ENCODE peak calls at places on chromosomes 2 and 18, in ten cellular contexts. One of them, this sample, is unnamed.

GRCh38 chr18:62788891-62789290 is 73.5 kb downstream of the PHLPP1 start:
- DNase-seq in A549: no peak
- DNase-seq in sigmoid colon: no peak
- DNase-seq in gastrocnemius medialis: no peak
- DNase-seq in IMR-90: no peak
- DNase-seq in NB4: no peak
- DNase-seq in HepG2: no peak
- DNase-seq in HCT116: no peak
- DNase-seq in uterus: no peak
- DNase-seq in body of pancreas: no peak
- DNase-seq in this sample: no peak

GRCh38 chr2:24350826-24351626 is 9.3 kb downstream of the ITSN2 start:
- DNase-seq in A549: no peak
- DNase-seq in sigmoid colon: no peak
- DNase-seq in gastrocnemius medialis: no peak
- DNase-seq in IMR-90: no peak
- DNase-seq in NB4: no peak
- DNase-seq in HepG2: no peak
- DNase-seq in HCT116: no peak
- DNase-seq in uterus: no peak
- DNase-seq in body of pancreas: no peak
- DNase-seq in this sample: no peak

GRCh38 chr2:204187513-204188088 is 251.0 kb downstream of the ICOS start:
- DNase-seq in A549: no peak
- DNase-seq in sigmoid colon: no peak
- DNase-seq in gastrocnemius medialis: no peak
- DNase-seq in IMR-90: no peak
- DNase-seq in NB4: no peak
- DNase-seq in HepG2: peak
- DNase-seq in HCT116: no peak
- DNase-seq in uterus: no peak
- DNase-seq in body of pancreas: peak
- DNase-seq in this sample: no peak

GRCh38 chr18:44507729-44508325 is 172.9 kb upstream of the SETBP1 start:
- DNase-seq in A549: no peak
- DNase-seq in sigmoid colon: no peak
- DNase-seq in gastrocnemius medialis: peak
- DNase-seq in IMR-90: no peak
- DNase-seq in NB4: peak
- DNase-seq in HepG2: no peak
- DNase-seq in HCT116: no peak
- DNase-seq in uterus: no peak
- DNase-seq in body of pancreas: no peak
- DNase-seq in this sample: peak

GRCh38 chr2:207831569-207832248 is 62.0 kb upstream of the FZD5 start:
- DNase-seq in A549: no peak
- DNase-seq in sigmoid colon: no peak
- DNase-seq in gastrocnemius medialis: no peak
- DNase-seq in IMR-90: no peak
- DNase-seq in NB4: no peak
- DNase-seq in HepG2: no peak
- DNase-seq in HCT116: no peak
- DNase-seq in uterus: no peak
- DNase-seq in body of pancreas: no peak
- DNase-seq in this sample: no peak

GRCh38 chr2:70995227-70995729 is 605 bp upstream of the TEX261 start:
- DNase-seq in A549: peak
- DNase-seq in sigmoid colon: peak
- DNase-seq in gastrocnemius medialis: no peak
- DNase-seq in IMR-90: peak
- DNase-seq in NB4: peak
- DNase-seq in HepG2: peak
- DNase-seq in HCT116: peak
- DNase-seq in uterus: peak
- DNase-seq in body of pancreas: peak
- DNase-seq in this sample: no peak

GRCh38 chr2:217185265-217185995 is 325.6 kb upstream of the TNP1 start:
- DNase-seq in A549: no peak
- DNase-seq in sigmoid colon: no peak
- DNase-seq in gastrocnemius medialis: no peak
- DNase-seq in IMR-90: peak
- DNase-seq in NB4: no peak
- DNase-seq in HepG2: no peak
- DNase-seq in HCT116: no peak
- DNase-seq in uterus: no peak
- DNase-seq in body of pancreas: no peak
- DNase-seq in this sample: no peak

GRCh38 chr2:159108178-159108893 is 139.9 kb downstream of the TANC1 start:
- DNase-seq in A549: no peak
- DNase-seq in sigmoid colon: no peak
- DNase-seq in gastrocnemius medialis: no peak
- DNase-seq in IMR-90: no peak
- DNase-seq in NB4: no peak
- DNase-seq in HepG2: no peak
- DNase-seq in HCT116: no peak
- DNase-seq in uterus: no peak
- DNase-seq in body of pancreas: no peak
- DNase-seq in this sample: peak

GRCh38 chr2:104872866-104873688 is 19.2 kb downstream of the POU3F3 start:
- DNase-seq in A549: peak
- DNase-seq in sigmoid colon: peak
- DNase-seq in gastrocnemius medialis: peak
- DNase-seq in IMR-90: peak
- DNase-seq in NB4: peak
- DNase-seq in HepG2: peak
- DNase-seq in HCT116: peak
- DNase-seq in uterus: no peak
- DNase-seq in body of pancreas: peak
- DNase-seq in this sample: peak

GRCh38 chr2:160087854-160088745 is 25.7 kb upstream of the PLA2R1 start:
- DNase-seq in A549: peak
- DNase-seq in sigmoid colon: no peak
- DNase-seq in gastrocnemius medialis: no peak
- DNase-seq in IMR-90: peak
- DNase-seq in NB4: peak
- DNase-seq in HepG2: peak
- DNase-seq in HCT116: no peak
- DNase-seq in uterus: no peak
- DNase-seq in body of pancreas: no peak
- DNase-seq in this sample: no peak

GRCh38 chr2:158598856-158599517 is 142.2 kb downstream of the PKP4 start:
- DNase-seq in A549: no peak
- DNase-seq in sigmoid colon: no peak
- DNase-seq in gastrocnemius medialis: no peak
- DNase-seq in IMR-90: peak
- DNase-seq in NB4: no peak
- DNase-seq in HepG2: no peak
- DNase-seq in HCT116: no peak
- DNase-seq in uterus: no peak
- DNase-seq in body of pancreas: no peak
- DNase-seq in this sample: no peak

GRCh38 chr18:51433881-51434280 is 236.4 kb upstream of the MEX3C start:
- DNase-seq in A549: no peak
- DNase-seq in sigmoid colon: no peak
- DNase-seq in gastrocnemius medialis: no peak
- DNase-seq in IMR-90: no peak
- DNase-seq in NB4: no peak
- DNase-seq in HepG2: no peak
- DNase-seq in HCT116: no peak
- DNase-seq in uterus: no peak
- DNase-seq in body of pancreas: no peak
- DNase-seq in this sample: no peak

GRCh38 chr2:145744541-145745386 is 1224.8 kb upstream of the ZEB2 start:
- DNase-seq in A549: peak
- DNase-seq in sigmoid colon: no peak
- DNase-seq in gastrocnemius medialis: no peak
- DNase-seq in IMR-90: peak
- DNase-seq in NB4: peak
- DNase-seq in HepG2: no peak
- DNase-seq in HCT116: no peak
- DNase-seq in uterus: no peak
- DNase-seq in body of pancreas: no peak
- DNase-seq in this sample: no peak

DNA sequence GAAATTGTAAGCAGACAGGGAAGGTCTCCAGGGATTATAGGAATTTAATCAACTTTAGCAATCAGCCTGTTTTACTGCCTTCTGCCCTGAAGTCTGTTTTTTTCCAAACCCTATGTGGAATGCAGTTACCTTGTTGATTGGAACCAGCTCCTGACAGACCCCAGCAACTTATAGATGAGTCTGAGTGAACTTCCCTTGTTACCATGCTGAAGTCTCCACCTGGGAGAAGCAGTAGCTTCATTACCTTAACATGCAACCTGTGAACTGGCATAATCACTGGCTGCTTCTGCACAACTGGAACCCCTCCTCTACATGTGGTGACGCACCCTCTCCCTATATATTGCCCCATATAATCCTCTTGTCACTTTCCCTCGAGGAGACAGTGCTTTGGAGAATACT is 226.3 kb upstream of the SPOPL start:
- DNase-seq in A549: no peak
- DNase-seq in sigmoid colon: no peak
- DNase-seq in gastrocnemius medialis: no peak
- DNase-seq in IMR-90: no peak
- DNase-seq in NB4: no peak
- DNase-seq in HepG2: peak
- DNase-seq in HCT116: no peak
- DNase-seq in uterus: no peak
- DNase-seq in body of pancreas: no peak
- DNase-seq in this sample: no peak
- TF ChIP-seq POLR2A in A549: no peak
- TF ChIP-seq POLR2A in sigmoid colon: no peak
- TF ChIP-seq POLR2A in gastrocnemius medialis: no peak
- TF ChIP-seq POLR2A in IMR-90: no peak
- TF ChIP-seq POLR2A in NB4: no peak
- TF ChIP-seq POLR2A in HepG2: no peak
- TF ChIP-seq POLR2A in HCT116: no peak
- TF ChIP-seq POLR2A in uterus: no peak
- TF ChIP-seq POLR2A in body of pancreas: no peak
- TF ChIP-seq POLR2A in this sample: no peak

DNA sequence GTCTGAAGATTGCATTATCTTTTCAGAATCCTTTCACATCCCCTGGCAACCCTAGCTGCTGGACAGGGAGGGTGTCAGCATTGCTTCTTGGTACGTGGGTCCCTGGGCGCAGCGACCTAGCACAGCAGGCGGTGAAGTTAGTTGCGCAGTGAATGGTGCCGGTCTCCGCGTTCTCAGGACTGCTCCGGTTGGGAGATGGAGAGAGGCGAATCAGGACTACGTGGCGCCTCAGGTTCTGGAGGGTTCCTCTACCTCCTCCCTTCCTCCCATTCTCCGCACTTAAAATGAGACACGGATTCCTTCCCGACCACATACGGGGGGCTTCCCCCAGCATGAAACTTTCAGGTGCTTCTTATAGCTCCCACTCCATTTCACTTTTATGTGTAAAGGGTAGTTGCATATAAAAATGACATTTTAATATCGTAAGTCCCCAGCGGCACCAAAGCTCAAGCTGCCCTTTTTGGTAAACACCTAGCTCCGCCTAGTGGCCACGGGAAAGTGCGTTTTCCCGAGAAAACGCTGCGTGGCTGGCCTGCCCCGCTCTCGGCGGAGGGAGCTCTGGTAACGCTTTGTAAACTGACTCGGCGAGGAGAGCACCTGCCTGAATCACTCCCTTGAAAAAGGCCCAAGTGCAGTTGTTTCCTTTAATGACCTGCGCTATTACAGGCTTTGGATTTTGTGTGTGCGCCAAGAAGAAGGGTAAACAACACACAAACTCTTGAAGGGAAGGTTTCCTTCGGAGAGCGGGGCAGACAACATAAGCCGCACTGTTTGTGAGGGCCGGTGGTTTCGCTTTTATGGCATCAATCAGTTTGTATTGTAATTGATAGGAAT is 32.9 kb upstream of the INHBB start:
- DNase-seq in A549: peak
- DNase-seq in sigmoid colon: peak
- DNase-seq in gastrocnemius medialis: peak
- DNase-seq in IMR-90: peak
- DNase-seq in NB4: peak
- DNase-seq in HepG2: peak
- DNase-seq in HCT116: peak
- DNase-seq in uterus: peak
- DNase-seq in body of pancreas: peak
- DNase-seq in this sample: peak
- TF ChIP-seq POLR2A in A549: no peak
- TF ChIP-seq POLR2A in sigmoid colon: no peak
- TF ChIP-seq POLR2A in gastrocnemius medialis: no peak
- TF ChIP-seq POLR2A in IMR-90: no peak
- TF ChIP-seq POLR2A in NB4: no peak
- TF ChIP-seq POLR2A in HepG2: no peak
- TF ChIP-seq POLR2A in HCT116: no peak
- TF ChIP-seq POLR2A in uterus: no peak
- TF ChIP-seq POLR2A in body of pancreas: peak
- TF ChIP-seq POLR2A in this sample: no peak

GRCh38 chr2:6444529-6444928 is 421.2 kb downstream of the CMPK2 start:
- DNase-seq in A549: no peak
- DNase-seq in sigmoid colon: no peak
- DNase-seq in gastrocnemius medialis: no peak
- DNase-seq in IMR-90: no peak
- DNase-seq in NB4: no peak
- DNase-seq in HepG2: no peak
- DNase-seq in HCT116: no peak
- DNase-seq in uterus: no peak
- DNase-seq in body of pancreas: no peak
- DNase-seq in this sample: no peak
- TF ChIP-seq POLR2A in A549: no peak
- TF ChIP-seq POLR2A in sigmoid colon: no peak
- TF ChIP-seq POLR2A in gastrocnemius medialis: no peak
- TF ChIP-seq POLR2A in IMR-90: no peak
- TF ChIP-seq POLR2A in NB4: no peak
- TF ChIP-seq POLR2A in HepG2: no peak
- TF ChIP-seq POLR2A in HCT116: no peak
- TF ChIP-seq POLR2A in uterus: no peak
- TF ChIP-seq POLR2A in body of pancreas: no peak
- TF ChIP-seq POLR2A in this sample: no peak

DNA sequence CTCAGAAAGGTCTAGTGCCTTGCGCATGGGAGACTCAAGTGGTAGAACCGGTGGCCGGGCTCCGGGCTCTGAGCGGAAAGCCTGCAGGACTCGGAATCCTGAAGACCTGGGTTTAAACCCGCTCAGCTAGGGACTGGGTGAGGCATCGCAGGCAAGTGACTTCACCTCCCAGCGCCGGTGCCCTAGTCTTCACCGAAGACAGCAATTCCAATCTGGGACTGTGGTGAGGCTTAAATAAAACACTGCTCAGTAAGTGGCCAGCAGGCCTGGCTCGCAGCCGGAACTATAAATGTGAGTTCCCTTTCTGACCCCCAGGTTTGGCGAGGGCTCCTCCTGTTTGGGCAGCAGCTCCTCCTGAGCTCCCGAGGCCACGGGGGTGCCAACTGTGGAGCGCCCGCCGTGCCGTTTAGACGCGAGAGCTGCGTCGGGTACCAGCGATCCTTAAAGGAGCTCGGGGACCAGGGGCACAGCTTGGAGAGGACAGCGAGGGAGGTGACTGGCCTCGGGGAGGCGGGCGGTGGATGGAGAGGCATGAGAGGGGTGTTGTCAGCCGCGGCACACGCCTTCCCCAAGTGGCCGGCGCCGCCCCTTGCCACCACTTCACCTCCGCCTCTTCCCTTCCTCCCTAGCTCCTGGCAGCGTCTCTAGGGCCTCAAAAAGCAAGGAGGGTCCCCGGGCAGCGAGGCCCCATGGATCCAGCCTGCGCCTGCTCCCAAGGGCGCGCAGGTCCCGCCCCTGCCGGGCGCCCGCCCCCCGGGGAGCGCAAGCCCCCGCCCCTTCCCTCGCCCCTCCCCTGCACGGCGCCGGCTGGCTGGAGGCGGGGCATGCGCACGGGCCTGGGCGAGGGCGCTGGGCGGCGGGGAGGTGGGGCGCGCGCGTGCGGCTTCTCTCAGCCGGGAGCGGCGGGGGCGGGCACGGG is 736 bp upstream of the MTCL1 start:
- DNase-seq in A549: peak
- DNase-seq in sigmoid colon: peak
- DNase-seq in gastrocnemius medialis: peak
- DNase-seq in IMR-90: peak
- DNase-seq in NB4: peak
- DNase-seq in HepG2: peak
- DNase-seq in HCT116: peak
- DNase-seq in uterus: peak
- DNase-seq in body of pancreas: peak
- DNase-seq in this sample: peak
- TF ChIP-seq POLR2A in A549: peak
- TF ChIP-seq POLR2A in sigmoid colon: peak
- TF ChIP-seq POLR2A in gastrocnemius medialis: peak
- TF ChIP-seq POLR2A in IMR-90: peak
- TF ChIP-seq POLR2A in NB4: peak
- TF ChIP-seq POLR2A in HepG2: no peak
- TF ChIP-seq POLR2A in HCT116: peak
- TF ChIP-seq POLR2A in uterus: peak
- TF ChIP-seq POLR2A in body of pancreas: peak
- TF ChIP-seq POLR2A in this sample: no peak

This sample was measured in heart left ventricle.